ENCODE peak calls at places on chromosome 7, in nine cellular contexts. V, E, G, H, I, T, C, Y and A are unnamed samples.

GRCh38 chr7:138436388-138436787 is 23.7 kb upstream of the TRIM24 start:
- DNase-seq in I (no peak), G (no peak), T (no peak), C (no peak), Y (no peak), V (no peak), E (no peak), H (no peak), A (no peak)

GRCh38 chr7:7770228-7770627 is 51.8 kb upstream of the RPA3 start:
- DNase-seq in C (no peak), T (no peak), Y (no peak), I (no peak), E (no peak), H (peak), V (no peak), G (no peak), A (no peak)

GRCh38 chr7:33849004-33849403 is 56.3 kb upstream of the BMPER start:
- DNase-seq in I (no peak), H (peak), Y (no peak), C (no peak), T (no peak), E (no peak), V (no peak), G (no peak), A (peak)

GRCh38 chr7:69656077-69656476 is 57.8 kb downstream of the AUTS2 start:
- DNase-seq in Y (no peak), E (no peak), H (no peak), V (no peak), I (no peak), T (no peak), G (no peak), C (no peak), A (no peak)

GRCh38 chr7:135282621-135283295 is 49.1 kb downstream of the STRA8 start:
- DNase-seq in E (no peak), I (no peak), C (no peak), T (no peak), G (no peak), V (no peak), H (peak), Y (no peak), A (peak)

GRCh38 chr7:51613911-51614344 is 297.3 kb upstream of the COBL start:
- DNase-seq in G (no peak), V (no peak), E (no peak), C (no peak), I (no peak), Y (no peak), T (no peak), H (no peak), A (no peak)

GRCh38 chr7:42193457-42194111 is 43.4 kb downstream of the GLI3 start:
- DNase-seq in G (no peak), Y (no peak), I (no peak), V (no peak), T (no peak), C (no peak), E (no peak), H (no peak), A (no peak)

GRCh38 chr7:159105845-159106614 is 38.6 kb downstream of the VIPR2 start:
- DNase-seq in E (no peak), I (no peak), V (no peak), T (no peak), C (no peak), Y (no peak), G (no peak), H (no peak), A (no peak)

GRCh38 chr7:119197872-119198527 is 973.5 kb downstream of the ANKRD7 start:
- DNase-seq in Y (peak), H (peak), V (peak), G (peak), T (no peak), I (peak), C (peak), E (no peak), A (peak)

GRCh38 chr7:134693256-134693655 is 46.6 kb downstream of the BPGM start:
- DNase-seq in Y (no peak), E (no peak), H (peak), V (no peak), I (peak), G (no peak), C (no peak), T (peak), A (peak)

GRCh38 chr7:132145466-132145865 is 430.8 kb downstream of the PLXNA4 start:
- DNase-seq in G (no peak), T (no peak), I (peak), V (no peak), H (peak), E (no peak), Y (no peak), C (peak), A (peak)

GRCh38 chr7:69182596-69183467 is 415.4 kb upstream of the AUTS2 start:
- DNase-seq in G (no peak), T (no peak), V (no peak), H (no peak), Y (no peak), E (no peak), C (no peak), I (no peak), A (no peak)

GRCh38 chr7:137943132-137943551 is 58.7 kb downstream of the CREB3L2 start:
- DNase-seq in C (peak), V (no peak), Y (no peak), G (no peak), E (no peak), T (peak), H (no peak), I (no peak), A (peak)

GRCh38 chr7:152752513-152752912 is 7.0 kb upstream of the ACTR3B start:
- DNase-seq in Y (no peak), E (no peak), H (peak), T (no peak), C (no peak), I (no peak), V (no peak), G (no peak), A (no peak)

GRCh38 chr7:132383962-132384361 is 192.3 kb downstream of the PLXNA4 start:
- DNase-seq in Y (no peak), T (no peak), C (no peak), E (no peak), V (no peak), H (no peak), I (no peak), G (no peak), A (no peak)

GRCh38 chr7:47572101-47572460 is 9.8 kb downstream of the TNS3 start:
- DNase-seq in G (no peak), H (no peak), I (no peak), C (peak), Y (no peak), T (no peak), E (no peak), V (no peak), A (no peak)

GRCh38 chr7:47573758-47574472 is 8.0 kb downstream of the TNS3 start:
- DNase-seq in H (no peak), G (no peak), E (no peak), Y (no peak), T (peak), C (peak), V (no peak), I (peak), A (peak)

GRCh38 chr7:47572939-47573757 is 8.8 kb downstream of the TNS3 start:
- DNase-seq in H (no peak), E (no peak), C (no peak), Y (no peak), I (no peak), V (no peak), T (no peak), G (no peak), A (no peak)

GRCh38 chr7:47570649-47571050 is 11.3 kb downstream of the TNS3 start:
- DNase-seq in G (no peak), T (peak), I (no peak), E (no peak), C (no peak), Y (no peak), V (no peak), H (no peak), A (peak)

GRCh38 chr7:47571355-47572100 is 10.4 kb downstream of the TNS3 start:
- DNase-seq in V (no peak), I (peak), G (no peak), T (peak), Y (peak), C (peak), E (peak), H (peak), A (peak)
- H3K4me3 ChIP-seq in V (no peak), I (no peak), G (no peak), T (peak), Y (no peak), C (peak), E (peak), H (peak), A (no peak)

GRCh38 chr7:44921607-44922350 is 36.4 kb upstream of the PURB start:
- DNase-seq in G (peak), I (no peak), C (peak), Y (peak), E (peak), T (peak), V (peak), H (peak), A (peak)

GRCh38 chr7:44917465-44917864 is 32.1 kb upstream of the PURB start:
- DNase-seq in H (no peak), Y (no peak), E (no peak), V (no peak), T (no peak), C (no peak), G (no peak), I (no peak), A (no peak)

GRCh38 chr7:44918029-44918428 is 32.7 kb upstream of the PURB start:
- DNase-seq in Y (no peak), V (no peak), C (no peak), E (no peak), G (no peak), T (no peak), I (no peak), H (no peak), A (no peak)

GRCh38 chr7:44920119-44920518 is 34.8 kb upstream of the PURB start:
- DNase-seq in H (no peak), C (no peak), E (no peak), T (no peak), Y (no peak), V (no peak), I (no peak), G (no peak), A (no peak)

GRCh38 chr7:44922351-44922694 is 37.0 kb upstream of the PURB start:
- DNase-seq in G (no peak), Y (no peak), V (no peak), I (no peak), E (no peak), T (no peak), H (no peak), C (no peak), A (no peak)
- TF ChIP-seq CTCF in G (no peak), Y (no peak), V (no peak), I (no peak), E (no peak), T (no peak), H (no peak), C (no peak), A (no peak)

DNA sequence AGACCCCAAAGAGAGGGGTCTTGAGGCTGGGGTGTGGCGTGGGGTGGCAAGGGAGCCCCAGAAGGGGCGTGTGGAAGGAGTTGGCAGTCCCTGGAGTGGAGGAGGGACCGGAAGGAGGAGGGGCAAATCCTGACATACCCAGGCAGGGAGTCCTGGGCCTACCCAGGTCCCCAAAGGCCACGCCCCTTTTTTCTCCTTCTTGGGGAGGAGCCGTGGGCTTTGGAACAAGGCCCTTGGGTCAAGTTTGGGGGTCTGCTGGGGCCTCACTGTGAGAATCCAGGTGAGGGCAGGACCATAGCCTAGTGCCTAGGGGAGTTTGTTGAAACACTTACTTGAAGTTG is 1.2 kb upstream of the SMARCD3 start:
- DNase-seq in T (peak), E (peak), V (no peak), C (peak), H (no peak), Y (peak), I (no peak), G (no peak), A (no peak)
- H3K4me3 ChIP-seq in T (peak), E (peak), V (no peak), C (peak), H (no peak), Y (peak), I (no peak), G (no peak), A (no peak)

DNA sequence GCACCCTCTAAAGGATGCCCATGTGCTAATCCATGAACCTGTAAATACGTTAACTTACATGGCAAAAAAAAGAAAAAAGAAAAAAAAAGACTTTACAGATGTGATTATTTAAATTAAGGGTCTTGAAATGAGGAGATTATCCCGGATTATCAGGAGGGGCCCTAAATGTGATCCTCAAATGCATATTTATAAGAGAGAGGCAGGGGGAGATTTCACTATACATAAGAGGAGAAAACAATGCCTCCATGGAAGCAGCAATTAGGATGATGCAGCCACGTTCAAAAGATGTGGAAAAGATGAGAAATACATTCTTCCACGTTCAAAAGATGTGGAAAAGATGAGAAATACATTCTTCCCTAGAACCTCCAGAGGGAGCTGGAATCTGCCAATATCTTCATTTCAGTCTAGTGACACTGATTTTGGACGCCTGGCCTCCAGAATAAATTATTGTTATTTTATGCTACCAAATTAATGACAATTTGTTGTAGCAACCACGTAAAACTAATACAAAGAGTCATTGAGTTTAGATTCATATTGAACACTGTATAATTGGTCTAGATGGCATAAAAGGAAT is 328.4 kb upstream of the GNAI1 start:
- DNase-seq in I (no peak), V (no peak), T (no peak), H (peak), C (no peak), Y (no peak), G (no peak), E (no peak), A (peak)
- TF ChIP-seq CTCF in I (no peak), V (no peak), T (no peak), H (peak), C (peak), Y (peak), G (no peak), E (no peak), A (peak)

GRCh38 chr7:12637819-12638592 is 49.4 kb upstream of the ARL4A start:
- DNase-seq in H (no peak), G (no peak), C (no peak), T (no peak), E (no peak), V (no peak), Y (no peak), I (no peak), A (peak)
- H3K4me3 ChIP-seq in H (no peak), G (no peak), C (no peak), T (no peak), E (no peak), V (peak), Y (no peak), I (no peak), A (no peak)

GRCh38 chr7:5652829-5653228 is 128.6 kb downstream of the RNF216 start:
- DNase-seq in V (no peak), C (no peak), T (no peak), I (no peak), G (no peak), Y (no peak), H (no peak), E (no peak), A (no peak)

GRCh38 chr7:5653661-5654060 is 127.8 kb downstream of the RNF216 start:
- DNase-seq in H (no peak), I (no peak), G (no peak), V (no peak), Y (no peak), C (no peak), T (no peak), E (no peak), A (no peak)

GRCh38 chr7:5656233-5656632 is 125.2 kb downstream of the RNF216 start:
- DNase-seq in Y (no peak), E (no peak), C (no peak), G (no peak), V (no peak), I (no peak), H (no peak), T (no peak), A (no peak)

GRCh38 chr7:5649658-5650057 is 131.8 kb downstream of the RNF216 start:
- DNase-seq in V (no peak), H (no peak), T (no peak), G (no peak), I (no peak), E (no peak), Y (no peak), C (no peak), A (no peak)

GRCh38 chr7:5652118-5652517 is 129.3 kb downstream of the RNF216 start:
- DNase-seq in V (no peak), I (no peak), C (no peak), E (no peak), Y (no peak), H (no peak), G (no peak), T (no peak), A (no peak)
- TF ChIP-seq CTCF in V (no peak), I (no peak), C (no peak), E (no peak), Y (no peak), H (no peak), G (no peak), T (no peak), A (no peak)